ENCODE peak calls at places on chromosome 15, in four cellular contexts. B, R, Z and V are unnamed samples.
A peak's percentile ranks its signal among the peaks of the same experiment; 100 is the strongest.

GRCh38 chr15:100941536-100941935 is 22.4 kb downstream of the LRRK1 start:
- DNase-seq in B (no peak), R (no peak), Z (no peak), V (no peak)

GRCh38 chr15:100495861-100496260 is 32.9 kb downstream of the CERS3 start:
- DNase-seq in B (no peak), R (no peak), Z (no peak), V (no peak)

GRCh38 chr15:66251790-66252355 is 1.7 kb downstream of the MEGF11 start:
- DNase-seq in B (no peak), R (no peak), Z (peak; percentile 28), V (no peak)

GRCh38 chr15:73677146-73677607 is 7.0 kb upstream of the CD276 start:
- DNase-seq in B (peak; percentile 59), R (peak; percentile 55), Z (peak; percentile 52), V (peak; percentile 36)

GRCh38 chr15:91891101-91891500 is 37.6 kb downstream of the SLCO3A1 start:
- DNase-seq in B (no peak), R (no peak), Z (no peak), V (no peak)

GRCh38 chr15:78003539-78004008 is 73.9 kb downstream of the TBC1D2B start:
- DNase-seq in B (no peak), R (no peak), Z (no peak), V (no peak)

GRCh38 chr15:22942306-22942855 is 37.8 kb downstream of the CYFIP1 start:
- DNase-seq in B (no peak), R (no peak), Z (no peak), V (no peak)

GRCh38 chr15:36938131-36938530 is 162.2 kb downstream of the MEIS2 start:
- DNase-seq in B (no peak), R (no peak), Z (no peak), V (no peak)

GRCh38 chr15:50107591-50108408 is 11.2 kb downstream of the ATP8B4 start:
- DNase-seq in B (no peak), R (no peak), Z (peak; percentile 9), V (peak; percentile 70)

GRCh38 chr15:29139540-29140459 is 129.8 kb downstream of the NSMCE3 start:
- DNase-seq in B (peak; percentile 27), R (peak; percentile 59), Z (peak; percentile 31), V (peak; percentile 46)

GRCh38 chr15:86040360-86041095 is 39.1 kb upstream of the AGBL1 start:
- DNase-seq in B (no peak), R (no peak), Z (no peak), V (no peak)

GRCh38 chr15:32636908-32637567 is 4.5 kb upstream of the SCG5 start:
- DNase-seq in B (no peak), R (no peak), Z (no peak), V (no peak)

GRCh38 chr15:60379466-60380274 is 18.1 kb downstream of the ANXA2 start:
- DNase-seq in B (peak; percentile 99), R (peak; percentile 61), Z (no peak), V (no peak)

GRCh38 chr15:78263907-78264303 is 457 bp upstream of the DNAJA4 start:
- DNase-seq in B (no peak), R (no peak), Z (no peak), V (no peak)

GRCh38 chr15:62047278-62047847 is 12.9 kb downstream of the VPS13C start:
- DNase-seq in B (no peak), R (no peak), Z (no peak), V (no peak)

GRCh38 chr15:77409259-77410156 is 10.4 kb downstream of the PEAK1 start:
- DNase-seq in B (peak; percentile 18), R (no peak), Z (peak; percentile 80), V (peak; percentile 57)

GRCh38 chr15:53295574-53295973 is 463.9 kb downstream of the WDR72 start:
- DNase-seq in B (no peak), R (no peak), Z (no peak), V (no peak)

GRCh38 chr15:89815769-89816168 is 1.1 kb upstream of the ANPEP start:
- DNase-seq in B (no peak), R (no peak), Z (no peak), V (no peak)

GRCh38 chr15:48609486-48609885 is 36.0 kb downstream of the FBN1 start:
- DNase-seq in B (no peak), R (no peak), Z (no peak), V (no peak)

GRCh38 chr15:40506964-40507571 is 36.3 kb downstream of the CHST14 start:
- DNase-seq in B (peak; percentile 71), R (peak; percentile 84), Z (peak; percentile 66), V (peak; percentile 52)

GRCh38 chr15:69163124-69163669 is 2.8 kb downstream of the GLCE start:
- DNase-seq in B (no peak), R (no peak), Z (no peak), V (no peak)

GRCh38 chr15:74409225-74409624 is 24.5 kb downstream of the SEMA7A start:
- DNase-seq in B (no peak), R (no peak), Z (no peak), V (no peak)

GRCh38 chr15:87267798-87268197 is 988.7 kb downstream of the NTRK3 start:
- DNase-seq in B (peak; percentile 92), R (peak; percentile 21), Z (no peak), V (no peak)

GRCh38 chr15:46461416-46461815 is 826.6 kb downstream of the SQOR start:
- DNase-seq in B (peak; percentile 42), R (no peak), Z (no peak), V (no peak)

GRCh38 chr15:41934843-41935242 is 37.5 kb downstream of the EHD4 start:
- DNase-seq in B (peak; percentile 77), R (peak; percentile 32), Z (peak; percentile 87), V (peak; percentile 63)

GRCh38 chr15:80946576-80946975 is 43.0 kb downstream of the MESD start:
- DNase-seq in B (no peak), R (no peak), Z (no peak), V (no peak)

GRCh38 chr15:37038716-37039106 is 61.6 kb downstream of the MEIS2 start:
- DNase-seq in B (no peak), R (no peak), Z (no peak), V (no peak)

GRCh38 chr15:67120839-67121540 is 55.6 kb downstream of the SMAD3 start:
- DNase-seq in B (peak; percentile 88), R (peak; percentile 71), Z (peak; percentile 85), V (peak; percentile 96)

GRCh38 chr15:73239564-73240208 is 129.1 kb downstream of the HCN4 start:
- DNase-seq in B (peak; percentile 11), R (no peak), Z (no peak), V (no peak)

GRCh38 chr15:50484781-50485180 is 60.6 kb downstream of the USP8 start:
- DNase-seq in B (no peak), R (no peak), Z (no peak), V (no peak)

GRCh38 chr15:51736069-51736468 is 1.4 kb downstream of the LYSMD2 start:
- DNase-seq in B (no peak), R (no peak), Z (no peak), V (no peak)

GRCh38 chr15:58235961-58236360 is 97.8 kb downstream of the AQP9 start:
- DNase-seq in B (no peak), R (no peak), Z (no peak), V (no peak)

GRCh38 chr15:58407786-58408185 is 24.0 kb upstream of the LIPC start:
- DNase-seq in B (no peak), R (no peak), Z (no peak), V (no peak)

GRCh38 chr15:80920271-80920699 is 69.3 kb downstream of the MESD start:
- DNase-seq in B (no peak), R (no peak), Z (peak; percentile 16), V (peak; percentile 34)

GRCh38 chr15:76994496-76994895 is 430 bp upstream of the PSTPIP1 start:
- DNase-seq in B (no peak), R (no peak), Z (no peak), V (no peak)